ENCODE peak calls at places on chromosome 21, in five cellular contexts. C is left ventricle myocardium inferior; O is HCT116; I is tibial nerve; Q is CD8-positive, alpha-beta T cell. R is an unnamed sample.

GRCh38 chr21:36964832-36965719 is 1.4 kb downstream of the HLCS start:
- DNase-seq in C (no peak), Q (no peak), I (no peak), O (no peak), R (no peak)

GRCh38 chr21:40445349-40445921 is 401.5 kb downstream of the DSCAM start:
- DNase-seq in O (no peak), I (no peak), Q (no peak), C (no peak), R (no peak)

GRCh38 chr21:32603131-32603530 is 9.0 kb downstream of the CFAP298 start:
- DNase-seq in C (no peak), Q (no peak), I (no peak), O (no peak), R (no peak)

GRCh38 chr21:17903029-17903806 is 84.1 kb upstream of the C21orf91 start:
- DNase-seq in I (no peak), O (no peak), C (no peak), Q (no peak), R (no peak)

GRCh38 chr21:42702720-42703119 is 49.3 kb downstream of the PDE9A start:
- DNase-seq in C (no peak), I (no peak), Q (no peak), O (no peak), R (no peak)

GRCh38 chr21:42239973-42240372 is 21.0 kb downstream of the ABCG1 start:
- DNase-seq in Q (no peak), C (peak; percentile 2), O (no peak), I (no peak), R (no peak)

GRCh38 chr21:42379425-42380215 is 13.3 kb upstream of the TFF1 start:
- DNase-seq in C (no peak), Q (no peak), I (no peak), O (no peak), R (no peak)

GRCh38 chr21:37219766-37220432 is 47.2 kb downstream of the VPS26C start:
- DNase-seq in C (no peak), Q (no peak), I (no peak), O (no peak), R (no peak)

GRCh38 chr21:41582866-41583265 is 74.9 kb upstream of the TMPRSS2 start:
- DNase-seq in O (no peak), Q (no peak), C (no peak), I (no peak), R (peak; percentile 13)

GRCh38 chr21:28333455-28334108 is 659.1 kb downstream of the LTN1 start:
- DNase-seq in O (no peak), Q (no peak), I (no peak), C (no peak), R (no peak)

GRCh38 chr21:35475768-35476167 is 426.7 kb upstream of the RUNX1 start:
- DNase-seq in O (no peak), C (no peak), Q (no peak), I (no peak), R (no peak)

GRCh38 chr21:29793712-29794111 is 146.1 kb downstream of the GRIK1 start:
- DNase-seq in C (no peak), Q (no peak), I (no peak), O (no peak), R (no peak)

GRCh38 chr21:44049606-44050005 is 37.5 kb downstream of the TRAPPC10 start:
- DNase-seq in O (no peak), Q (no peak), I (no peak), C (no peak), R (no peak)

GRCh38 chr21:34078915-34079314 is 5.5 kb downstream of the MRPS6 start:
- DNase-seq in C (no peak), Q (no peak), I (no peak), O (no peak), R (no peak)

GRCh38 chr21:41877901-41878830 is 978 bp downstream of the PRDM15 start:
- DNase-seq in Q (peak; percentile 58), O (no peak), I (no peak), C (no peak), R (peak; percentile 32)

GRCh38 chr21:25370311-25370744 is 237.0 kb downstream of the MRPL39 start:
- DNase-seq in C (no peak), O (no peak), Q (no peak), I (no peak), R (no peak)

GRCh38 chr21:16579538-16579937 is 849.8 kb downstream of the USP25 start:
- DNase-seq in I (no peak), O (no peak), C (no peak), Q (no peak), R (no peak)

GRCh38 chr21:37455504-37455911 is 88.9 kb downstream of the DYRK1A start:
- DNase-seq in I (no peak), C (no peak), O (no peak), Q (no peak), R (no peak)

GRCh38 chr21:44000360-44000759 is 11.7 kb upstream of the TRAPPC10 start:
- DNase-seq in I (no peak), O (no peak), Q (no peak), C (no peak), R (no peak)

GRCh38 chr21:43608225-43608624 is 51.1 kb downstream of the HSF2BP start:
- DNase-seq in Q (no peak), O (no peak), I (no peak), C (no peak), R (no peak)

GRCh38 chr21:31349208-31349607 is 5.1 kb upstream of the TIAM1 start:
- DNase-seq in Q (no peak), O (no peak), I (no peak), C (no peak), R (no peak)

GRCh38 chr21:31346256-31346821 is 2.3 kb upstream of the TIAM1 start:
- DNase-seq in C (no peak), I (no peak), Q (no peak), O (no peak), R (no peak)

GRCh38 chr21:31347435-31348032 is 3.5 kb upstream of the TIAM1 start:
- DNase-seq in O (no peak), C (no peak), Q (no peak), I (no peak), R (no peak)

GRCh38 chr21:31351438-31351837 is 7.4 kb upstream of the TIAM1 start:
- DNase-seq in Q (no peak), I (no peak), C (no peak), O (no peak), R (no peak)

DNA sequence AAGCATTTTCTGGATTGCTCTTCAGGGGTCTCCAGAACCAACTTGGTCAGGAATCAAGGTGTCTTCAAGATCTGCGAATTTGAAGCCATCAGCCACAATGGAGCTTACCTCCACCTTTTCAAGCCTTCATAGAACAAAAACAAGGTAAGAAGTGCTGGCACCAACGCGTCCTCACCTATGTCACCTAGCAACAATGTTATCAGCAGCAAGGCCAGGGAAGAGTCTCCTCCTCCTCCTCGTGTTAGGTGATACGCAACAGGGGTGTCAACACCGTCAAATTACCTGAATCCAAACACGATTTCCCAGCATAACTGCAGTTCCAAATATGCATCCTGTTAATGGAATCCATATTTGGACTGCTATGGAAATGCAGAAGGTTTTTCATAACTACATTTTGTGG is 4.1 kb upstream of the TIAM1 start:
- DNase-seq in I (no peak), O (no peak), Q (no peak), C (no peak), R (no peak)
- H3K27ac ChIP-seq in I (no peak overlapping the region), O (no peak overlapping the region), Q (no peak overlapping the region), C (no peak overlapping the region), R (no peak overlapping the region)

DNA sequence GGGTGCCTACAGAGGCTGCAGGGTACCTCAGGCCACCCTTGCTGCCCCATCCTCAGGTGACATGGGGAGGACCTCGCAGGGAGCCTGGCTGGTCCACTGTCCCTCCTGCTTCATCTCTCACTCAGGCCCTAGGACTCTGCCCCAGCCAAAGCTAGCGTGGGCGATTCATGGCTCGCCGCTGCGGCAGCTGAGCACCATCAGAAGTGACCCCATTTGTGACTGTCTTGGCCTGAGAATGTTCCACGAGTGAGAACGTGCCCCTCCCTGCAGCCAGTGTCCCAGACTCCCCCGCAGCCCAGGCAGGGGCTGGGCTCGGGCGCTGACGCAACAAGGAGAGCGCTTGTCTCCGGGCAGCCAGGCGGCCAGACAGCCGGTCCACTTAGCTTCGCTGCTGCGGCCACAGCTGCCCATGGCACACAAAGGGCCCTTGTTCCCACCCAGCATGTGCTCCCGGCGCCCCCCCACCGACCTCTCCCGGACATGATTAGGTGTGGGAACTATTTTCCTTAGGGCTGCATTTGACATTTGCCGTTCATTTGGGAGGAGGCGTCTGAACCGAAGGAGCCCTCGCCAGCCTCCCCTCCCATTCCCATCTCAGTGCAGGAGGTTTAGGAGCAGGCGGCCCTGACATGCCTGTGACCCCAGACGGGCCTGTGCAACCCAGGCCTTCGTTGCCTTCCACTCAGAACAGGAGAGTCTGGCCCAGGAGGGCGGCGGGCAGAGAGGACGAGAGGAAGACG is 19.3 kb upstream of the POFUT2 start:
- DNase-seq in C (peak; percentile 86), Q (no peak), I (peak; percentile 76), O (no peak), R (no peak)
- H3K4me1 ChIP-seq in C (peaks cover 59% of the 10 kb centered on the region), Q (peaks cover 35% of the 10 kb centered on the region), I (no peaks in the 10 kb centered on the region), O (peaks cover 27% of the 10 kb centered on the region), R (peaks cover 3% of the 10 kb centered on the region)

DNA sequence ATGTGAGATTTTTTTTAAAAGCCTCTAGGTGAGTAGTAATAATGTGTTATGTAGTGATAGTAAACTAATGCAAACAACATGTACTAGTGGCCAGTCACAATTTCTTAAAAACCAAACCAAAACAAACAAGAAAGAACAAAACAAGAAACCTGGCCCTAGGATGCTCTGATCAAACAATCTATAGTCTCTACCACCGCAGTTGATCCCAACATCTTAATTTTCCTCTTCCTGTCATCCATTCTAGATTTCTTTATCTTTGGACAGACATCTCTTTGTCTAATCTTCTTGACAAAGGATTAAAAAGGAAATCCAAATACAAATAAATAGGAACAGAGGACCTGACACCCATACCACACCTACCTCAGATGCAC is 188.2 kb upstream of the ADAMTS5 start:
- DNase-seq in Q (no peak), O (no peak), I (no peak), C (no peak), R (no peak)
- H3K9me3 ChIP-seq in Q (no peaks in the 10 kb centered on the region), O (peaks cover 39% of the 10 kb centered on the region), I (no peaks in the 10 kb centered on the region), C (no peaks in the 10 kb centered on the region), R (no peaks in the 10 kb centered on the region)

GRCh38 chr21:26833460-26833939 is 11.7 kb downstream of the ADAMTS1 start:
- DNase-seq in O (no peak), Q (no peak), C (no peak), I (no peak), R (no peak)

GRCh38 chr21:26836546-26836945 is 8.7 kb downstream of the ADAMTS1 start:
- DNase-seq in Q (no peak), C (no peak), O (no peak), I (no peak), R (no peak)

GRCh38 chr21:26834181-26834945 is 10.8 kb downstream of the ADAMTS1 start:
- DNase-seq in Q (no peak), C (no peak), O (no peak), I (no peak), R (no peak)

GRCh38 chr21:26835714-26836265 is 9.4 kb downstream of the ADAMTS1 start:
- DNase-seq in O (no peak), C (no peak), Q (no peak), I (no peak), R (no peak)

DNA sequence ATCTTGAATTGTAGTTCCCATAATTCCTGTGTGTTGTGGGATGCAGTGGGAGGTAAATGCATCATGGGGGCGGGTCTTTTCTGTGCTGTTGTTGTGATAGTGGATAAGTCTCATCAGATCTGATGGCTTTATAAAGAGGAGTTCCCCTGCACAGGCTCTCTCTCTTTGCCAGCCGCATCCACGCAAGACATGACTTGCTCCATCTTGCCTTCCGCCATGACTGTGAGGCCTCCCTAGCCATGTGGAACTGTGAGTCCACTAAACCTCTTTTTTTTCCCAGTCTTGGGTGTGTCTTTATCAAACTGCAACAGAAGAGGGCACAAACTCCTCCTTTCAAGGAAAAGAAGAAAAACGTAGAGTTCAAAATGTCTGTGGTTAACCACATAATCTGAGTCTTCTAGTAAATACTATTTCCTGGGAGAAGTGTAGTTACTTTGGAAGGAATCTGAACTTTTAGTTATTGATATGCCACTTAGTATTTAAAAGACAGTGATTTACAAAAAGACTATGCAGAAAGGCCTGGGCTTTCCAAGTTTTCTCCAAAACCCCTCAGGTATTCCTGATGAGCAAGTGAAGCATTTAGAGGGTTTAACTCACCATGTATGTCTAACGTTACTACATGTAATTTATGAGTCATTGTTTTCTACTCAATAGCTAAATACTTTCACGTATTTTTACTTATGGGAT is 10.0 kb downstream of the ADAMTS1 start:
- DNase-seq in C (no peak), I (no peak), Q (no peak), O (no peak), R (no peak)
- H3K27ac ChIP-seq in C (peak overlapping the region; percentile 4), I (no peak overlapping the region), Q (no peak overlapping the region), O (no peak overlapping the region), R (no peak overlapping the region)

R was measured in breast epithelium.